ENCODE peak calls at places on chromosomes 4 and X, in six cellular contexts. S is CD8-positive, alpha-beta T cell; G is endothelial cell; N is mammary epithelial cell; D is nephron progenitor cell; V is epithelial cell of proximal tubule. J is an unnamed sample.

GRCh38 chrX:23849241-23849640 is 58.5 kb downstream of the APOO start:
- DNase-seq in S (no peak), G (no peak), N (no peak), D (no peak), V (no peak), J (no peak)

GRCh38 chr4:91502365-91502764 is 801.4 kb upstream of the GRID2 start:
- DNase-seq in S (no peak), G (peak; percentile 8), N (no peak), D (no peak), V (peak; percentile 15), J (no peak)

GRCh38 chr4:20043992-20044391 is 207.7 kb upstream of the SLIT2 start:
- DNase-seq in S (no peak), G (no peak), N (no peak), D (no peak), V (no peak), J (no peak)

GRCh38 chr4:183617075-183617474 is 41.9 kb downstream of the RWDD4 start:
- DNase-seq in S (no peak), G (no peak), N (no peak), D (no peak), V (no peak), J (no peak)

GRCh38 chr4:118277243-118277642 is 75.6 kb downstream of the PRSS12 start:
- DNase-seq in S (no peak), G (no peak), N (no peak), D (no peak), V (no peak), J (no peak)

GRCh38 chrX:23908219-23909003 is 605 bp downstream of the CXorf58 start:
- DNase-seq in S (no peak), G (peak; percentile 13), N (no peak), D (peak; percentile 20), V (no peak), J (no peak)

GRCh38 chr4:164959896-164960295 is 17.6 kb downstream of the TRIM61 start:
- DNase-seq in S (no peak), G (no peak), N (peak; percentile 75), D (no peak), V (no peak), J (no peak)

GRCh38 chr4:48558026-48558425 is 68.0 kb downstream of the ZAR1 start:
- DNase-seq in S (no peak), G (no peak), N (no peak), D (no peak), V (no peak), J (no peak)

GRCh38 chr4:17578482-17578891 is 1.5 kb downstream of the LAP3 start:
- DNase-seq in S (no peak), G (no peak), N (no peak), D (no peak), V (no peak), J (no peak)

GRCh38 chr4:54941994-54942552 is 183.3 kb downstream of the KDR start:
- DNase-seq in S (peak; percentile 19), G (peak; percentile 64), N (no peak), D (no peak), V (no peak), J (no peak)

GRCh38 chr4:171130126-171130801 is 682.9 kb upstream of the GALNTL6 start:
- DNase-seq in S (no peak), G (no peak), N (no peak), D (no peak), V (peak; percentile 88), J (no peak)

GRCh38 chr4:86498560-86499166 is 95.5 kb upstream of the PTPN13 start:
- DNase-seq in S (no peak), G (peak; percentile 13), N (peak; percentile 40), D (peak; percentile 22), V (no peak), J (no peak)

GRCh38 chr4:153502584-153502983 is 36.4 kb downstream of the TMEM131L start:
- DNase-seq in S (no peak), G (no peak), N (no peak), D (no peak), V (no peak), J (no peak)

GRCh38 chr4:119032921-119033685 is 102.5 kb upstream of the MYOZ2 start:
- DNase-seq in S (no peak), G (no peak), N (no peak), D (no peak), V (no peak), J (no peak)

GRCh38 chr4:163161536-163162205 is 5.0 kb downstream of the NAF1 start:
- DNase-seq in S (no peak), G (no peak), N (peak; percentile 46), D (no peak), V (peak; percentile 40), J (no peak)

GRCh38 chr4:26779674-26780073 is 81.0 kb upstream of the STIM2 start:
- DNase-seq in S (no peak), G (no peak), N (peak; percentile 100), D (no peak), V (peak; percentile 10), J (no peak)

GRCh38 chr4:139689093-139689722 is 23.6 kb downstream of the MGST2 start:
- DNase-seq in S (no peak), G (no peak), N (no peak), D (no peak), V (peak; percentile 54), J (no peak)

DNA sequence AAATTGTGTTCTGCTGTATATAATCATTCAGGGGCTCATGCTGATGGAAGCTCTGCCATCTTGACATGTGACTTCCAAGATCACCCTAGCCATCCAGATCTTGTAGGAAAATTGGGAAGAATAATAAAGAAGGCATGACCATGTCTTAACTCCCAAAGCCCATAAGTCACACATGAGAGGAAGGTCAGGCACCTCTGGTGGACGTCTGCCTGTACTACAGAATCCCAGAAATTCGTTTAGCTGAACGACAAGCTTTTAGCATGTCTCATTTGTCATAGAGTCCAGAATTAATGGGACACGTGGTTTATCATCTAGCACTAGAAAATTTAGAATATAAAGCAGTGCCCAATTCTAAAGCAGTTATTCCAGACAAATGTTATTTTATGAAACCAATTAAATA is 212.7 kb downstream of the CENPC start:
- DNase-seq in S (no peak), G (peak; percentile 20), N (peak; percentile 11), D (peak; percentile 3), V (no peak), J (no peak)
- TF ChIP-seq CTCF in S (no peak), G (peak; percentile 77), N (peak; percentile 63), D (peak; percentile 46), V (peak; percentile 61), J (peak; percentile 55)

DNA sequence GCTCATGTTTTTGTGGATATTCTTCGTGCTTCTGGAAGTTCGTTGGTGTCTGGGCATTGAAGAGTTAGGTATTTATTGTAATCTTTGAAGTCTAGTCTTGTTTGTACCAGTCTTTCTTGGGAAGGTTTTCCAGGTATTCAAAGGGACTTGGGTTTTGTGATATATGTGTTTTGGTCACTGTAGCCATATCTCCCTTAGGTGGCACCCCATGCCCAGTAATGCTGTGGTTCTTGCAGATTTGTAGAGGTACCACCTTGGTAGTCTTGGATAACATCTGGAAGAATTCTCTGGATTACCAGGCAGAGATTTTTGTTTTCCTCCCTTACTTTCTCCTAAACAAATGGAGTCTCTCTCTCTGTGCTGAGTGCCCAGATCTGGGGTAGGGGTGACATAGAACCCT is 184.1 kb downstream of the TEX13C start:
- DNase-seq in S (no peak), G (no peak), N (no peak), D (no peak), V (no peak), J (no peak)
- TF ChIP-seq CTCF in S (no peak), G (no peak), N (no peak), D (no peak), V (no peak), J (no peak)

DNA sequence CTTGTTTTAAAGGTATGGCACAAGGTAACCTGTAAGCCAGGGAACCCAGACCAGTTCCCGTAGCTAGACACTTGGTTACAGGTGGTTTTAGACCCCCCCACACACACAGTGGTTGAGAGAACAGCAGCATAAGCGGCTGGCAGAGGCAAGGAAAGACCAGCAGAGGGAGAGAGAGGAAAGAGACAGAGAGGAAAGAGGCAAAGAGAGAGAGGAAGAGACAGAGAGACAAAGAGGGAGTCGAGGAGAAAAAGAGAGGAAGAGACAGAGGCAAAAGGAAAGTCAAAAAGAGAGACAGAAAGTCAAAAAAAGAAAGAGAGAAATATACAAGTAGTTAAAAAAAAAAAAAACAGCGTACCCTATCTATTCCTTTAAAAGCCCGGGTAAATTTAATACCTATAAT is 19.5 kb upstream of the PCSK1N start:
- DNase-seq in S (no peak), G (no peak), N (peak; percentile 18), D (no peak), V (no peak), J (no peak)
- TF ChIP-seq CTCF in S (no peak), G (no peak), N (peak; percentile 55), D (no peak), V (peak; percentile 55), J (peak; percentile 7)

GRCh38 chrX:10239611-10240064 is 82.9 kb downstream of the CLCN4 start:
- DNase-seq in S (no peak), G (no peak), N (peak; percentile 51), D (no peak), V (no peak), J (no peak)
- TF ChIP-seq CTCF in S (no peak), G (no peak), N (no peak), D (no peak), V (no peak), J (no peak)

DNA sequence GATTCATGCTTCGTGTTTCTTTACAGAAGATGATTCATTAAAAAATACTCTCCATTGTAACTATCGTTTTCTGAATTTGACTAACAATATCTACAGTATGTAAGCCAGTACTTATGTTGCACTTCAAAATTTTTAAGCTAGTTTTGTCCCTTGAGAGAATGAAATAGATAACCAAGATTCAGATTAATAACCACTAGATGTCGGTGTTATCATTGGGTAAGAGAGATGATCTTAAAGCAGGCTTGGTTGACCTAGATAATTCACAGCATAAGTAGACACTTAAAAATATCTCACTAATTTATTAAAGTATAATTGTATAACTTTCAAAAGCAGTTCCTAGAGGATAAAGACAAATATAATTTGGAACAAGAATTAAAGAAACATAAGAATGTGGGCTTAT is 430.9 kb downstream of the C4orf33 start:
- DNase-seq in S (no peak), G (no peak), N (no peak), D (no peak), V (no peak), J (no peak)
- TF ChIP-seq CTCF in S (no peak), G (no peak), N (peak; percentile 39), D (no peak), V (no peak), J (no peak)

J was measured in progenitor cell of endocrine pancreas.